ENCODE peak calls at places on chromosomes 5 and 9, in five cellular contexts. A is esophagus squamous epithelium, R is prostate gland, M is tibial artery, Z is dorsolateral prefrontal cortex. V is an unnamed sample. For H3K27me3, the result is how much of the 10 kb centered on the place peaks cover.

GRCh38 chr9:4090491-4090890 is 209.4 kb downstream of the GLIS3 start:
- DNase-seq in Z (no peak), R (no peak), A (no peak), M (no peak), V (no peak)

GRCh38 chr9:35649431-35650340 is 1.0 kb downstream of the SIT1 start:
- DNase-seq in A (no peak), Z (no peak), R (no peak), M (peak), V (peak)

GRCh38 chr5:98095072-98095471 is 678.4 kb upstream of the RGMB start:
- DNase-seq in A (no peak), M (no peak), Z (no peak), R (no peak), V (no peak)

GRCh38 chr5:176921669-176922196 is 22.6 kb upstream of the HK3 start:
- DNase-seq in R (no peak), A (no peak), M (no peak), Z (no peak), V (no peak)

GRCh38 chr5:31614147-31615030 is 24.5 kb upstream of the PDZD2 start:
- DNase-seq in Z (no peak), R (peak), A (no peak), M (no peak), V (no peak)

GRCh38 chr9:115109486-115109885 is 8.5 kb downstream of the TNC start:
- DNase-seq in Z (no peak), R (no peak), A (no peak), M (no peak), V (no peak)

GRCh38 chr9:123338710-123339665 is 17.0 kb upstream of the CRB2 start:
- DNase-seq in R (no peak), Z (no peak), M (no peak), A (no peak), V (no peak)

GRCh38 chr9:83538172-83538889 is at the start of gene FRMD3:
- DNase-seq in R (peak), A (no peak), M (peak), Z (peak), V (no peak)

GRCh38 chr9:21465859-21466518 is 16.1 kb downstream of the IFNE start:
- DNase-seq in A (no peak), M (no peak), R (peak), Z (no peak), V (no peak)

GRCh38 chr5:141084487-141084989 is 9.9 kb upstream of the PCDHB2 start:
- DNase-seq in M (peak), A (no peak), Z (peak), R (no peak), V (no peak)

GRCh38 chr9:9645006-9645405 is 967.8 kb downstream of the PTPRD start:
- DNase-seq in A (no peak), M (no peak), R (no peak), Z (no peak), V (no peak)

GRCh38 chr9:4034404-4034803 is 265.5 kb downstream of the GLIS3 start:
- DNase-seq in A (no peak), Z (no peak), M (no peak), R (no peak), V (no peak)

DNA sequence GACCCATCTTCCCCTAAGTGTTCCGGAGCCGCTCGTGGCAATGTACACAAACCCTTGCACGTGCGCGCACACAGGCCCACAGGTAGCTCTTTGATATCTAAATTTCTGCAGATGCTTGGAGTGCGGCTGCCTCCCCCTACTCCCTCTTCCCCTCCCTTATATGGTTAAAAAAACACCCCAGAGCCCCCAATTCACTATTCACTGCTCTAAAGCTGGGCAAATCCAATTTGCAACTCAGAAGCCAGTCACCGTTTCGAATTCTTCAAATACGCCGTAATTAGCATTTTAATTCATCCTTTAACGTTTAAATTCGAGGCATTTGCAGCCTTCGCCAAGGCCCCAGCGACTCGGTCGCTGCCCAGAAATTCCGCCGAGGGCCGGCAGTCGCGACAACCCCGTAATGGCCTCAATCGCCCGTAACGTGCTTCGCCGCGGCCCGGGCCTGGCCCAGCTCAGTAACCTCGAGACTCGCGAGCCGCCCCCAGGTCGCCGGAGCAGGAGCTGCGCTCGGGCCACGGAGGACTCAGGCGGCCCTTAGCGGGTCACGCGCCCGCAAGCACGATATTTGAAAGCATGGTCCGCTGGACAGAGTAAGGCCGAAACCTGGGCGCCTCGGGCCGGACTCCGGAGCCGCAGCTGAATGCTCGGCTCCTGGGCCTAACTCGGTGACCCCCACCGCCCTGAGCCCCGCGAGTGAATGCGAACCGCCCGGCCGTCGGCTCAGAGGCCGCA is 1.3 kb downstream of the IRX2 start:
- DNase-seq in Z (no peak), A (no peak), R (no peak), M (no peak), V (no peak)
- H3K27me3 ChIP-seq in Z (half or more), A (half or more), R (under half), M (half or more), V (under half)

GRCh38 chr5:112647428-112647827 is 90.3 kb upstream of the APC start:
- DNase-seq in M (no peak), R (no peak), Z (no peak), A (no peak), V (no peak)

GRCh38 chr5:112649882-112650281 is 87.8 kb upstream of the APC start:
- DNase-seq in M (no peak), R (no peak), Z (no peak), A (no peak), V (no peak)

GRCh38 chr5:112643339-112643971 is 94.2 kb upstream of the APC start:
- DNase-seq in Z (no peak), R (no peak), A (no peak), M (no peak), V (no peak)

GRCh38 chr5:112646139-112646941 is 91.3 kb upstream of the APC start:
- DNase-seq in R (no peak), Z (no peak), M (no peak), A (no peak), V (no peak)

GRCh38 chr5:112648264-112648663 is 89.4 kb upstream of the APC start:
- DNase-seq in Z (no peak), A (no peak), R (no peak), M (no peak), V (no peak)
- H3K27ac ChIP-seq in Z (no peak), A (no peak), R (no peak), M (no peak), V (no peak)

GRCh38 chr9:137579259-137579604 is 507 bp upstream of the DPH7 start:
- DNase-seq in R (no peak), Z (no peak), A (no peak), M (no peak), V (no peak)
- H3K4me3 ChIP-seq in R (peak), Z (peak), A (peak), M (peak), V (peak)

GRCh38 chr5:135693371-135693955 is 114.7 kb upstream of the CXCL14 start:
- DNase-seq in R (no peak), A (no peak), M (no peak), Z (no peak), V (peak)

GRCh38 chr5:135694016-135694415 is 115.2 kb upstream of the CXCL14 start:
- DNase-seq in Z (no peak), M (no peak), R (no peak), A (no peak), V (peak)

GRCh38 chr5:135695656-135696055 is 116.9 kb upstream of the CXCL14 start:
- DNase-seq in M (no peak), R (no peak), A (no peak), Z (no peak), V (peak)

GRCh38 chr5:135696317-135696716 is 117.5 kb upstream of the CXCL14 start:
- DNase-seq in R (no peak), M (no peak), Z (no peak), A (no peak), V (no peak)

DNA sequence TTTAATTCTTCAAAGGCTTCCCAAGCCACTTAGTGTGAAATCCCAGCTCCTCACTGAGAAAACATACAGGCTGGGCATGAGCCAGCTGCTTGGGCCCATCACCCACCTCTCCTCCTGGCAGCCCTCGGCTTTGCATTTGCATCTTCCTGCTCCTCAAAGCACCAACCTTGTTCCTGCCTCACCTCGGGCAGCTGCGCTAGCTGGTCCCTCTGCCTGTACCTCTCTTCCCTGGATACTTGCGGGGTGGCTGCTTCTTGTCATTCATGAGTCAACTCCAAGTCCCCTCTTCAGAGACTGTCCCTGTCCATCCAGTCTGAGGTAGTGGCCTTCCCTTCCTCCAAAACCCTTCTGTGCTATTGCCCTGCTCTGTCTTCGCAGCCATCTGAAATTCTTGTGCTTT is 116.1 kb upstream of the CXCL14 start:
- DNase-seq in Z (no peak), R (no peak), A (no peak), M (no peak), V (peak)
- H3K27me3 ChIP-seq in Z (under half), R (under half), A (under half), M (under half), V (under half)

GRCh38 chr5:167361841-167362240 is 929.6 kb upstream of the WWC1 start:
- DNase-seq in Z (no peak), M (no peak), A (no peak), R (no peak), V (no peak)

GRCh38 chr5:167363065-167363464 is 928.4 kb upstream of the WWC1 start:
- DNase-seq in A (no peak), R (no peak), Z (no peak), M (no peak), V (no peak)

GRCh38 chr5:167355370-167355769 is 936.1 kb upstream of the WWC1 start:
- DNase-seq in M (no peak), Z (no peak), A (no peak), R (no peak), V (no peak)

GRCh38 chr5:167356374-167356773 is 935.1 kb upstream of the WWC1 start:
- DNase-seq in M (no peak), Z (no peak), R (no peak), A (no peak), V (no peak)

GRCh38 chr5:167358868-167359492 is 932.5 kb upstream of the WWC1 start:
- DNase-seq in Z (no peak), M (no peak), A (no peak), R (no peak), V (no peak)
- H3K27ac ChIP-seq in Z (no peak), M (no peak), A (no peak), R (no peak), V (no peak)

GRCh38 chr9:98851730-98852462 is 44.4 kb downstream of the GALNT12 start:
- DNase-seq in R (no peak), M (no peak), Z (no peak), A (no peak), V (no peak)

GRCh38 chr9:98850851-98851729 is 43.6 kb downstream of the GALNT12 start:
- DNase-seq in A (no peak), R (no peak), Z (no peak), M (no peak), V (no peak)

GRCh38 chr9:98846879-98847278 is 39.4 kb downstream of the GALNT12 start:
- DNase-seq in M (no peak), Z (no peak), R (no peak), A (no peak), V (no peak)

GRCh38 chr9:98846081-98846480 is 38.6 kb downstream of the GALNT12 start:
- DNase-seq in A (no peak), Z (no peak), R (no peak), M (no peak), V (no peak)

DNA sequence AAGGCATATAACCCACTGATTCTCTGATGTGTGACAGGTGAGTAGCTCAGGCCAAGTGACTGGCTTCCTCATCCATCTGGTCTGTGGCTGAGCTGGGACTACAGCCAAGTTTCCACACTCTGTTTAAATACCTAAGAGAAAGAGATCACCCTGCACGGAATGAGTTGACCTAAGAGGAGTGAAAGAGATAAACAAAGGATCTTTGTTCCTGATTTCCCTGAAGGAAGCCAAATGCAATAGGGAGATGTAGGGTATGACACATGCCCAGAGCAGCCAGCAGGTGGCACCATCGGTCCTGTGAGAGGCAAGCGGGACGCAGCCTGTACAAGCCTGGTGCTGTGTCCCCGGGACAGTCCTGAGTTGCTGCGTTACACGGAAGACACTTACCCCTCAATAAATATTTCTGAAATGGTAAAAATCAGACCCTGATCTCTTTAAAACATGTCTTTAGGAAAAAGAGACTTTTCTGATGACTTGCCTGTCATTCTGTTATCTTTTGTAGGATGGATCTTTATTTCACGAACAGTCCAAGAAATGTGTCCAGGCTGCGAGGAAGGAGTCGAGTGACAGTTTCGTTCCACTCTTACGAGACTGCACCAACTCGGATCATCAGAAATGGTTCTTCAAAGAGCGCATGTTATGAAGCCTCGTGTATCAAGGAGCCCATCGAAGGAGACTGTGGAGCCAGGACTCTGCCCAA is 41.1 kb downstream of the GALNT12 start:
- DNase-seq in A (peak), Z (peak), M (peak), R (peak), V (no peak)
- H3K4me3 ChIP-seq in A (no peak), Z (peak), M (peak), R (no peak), V (peak)

DNA sequence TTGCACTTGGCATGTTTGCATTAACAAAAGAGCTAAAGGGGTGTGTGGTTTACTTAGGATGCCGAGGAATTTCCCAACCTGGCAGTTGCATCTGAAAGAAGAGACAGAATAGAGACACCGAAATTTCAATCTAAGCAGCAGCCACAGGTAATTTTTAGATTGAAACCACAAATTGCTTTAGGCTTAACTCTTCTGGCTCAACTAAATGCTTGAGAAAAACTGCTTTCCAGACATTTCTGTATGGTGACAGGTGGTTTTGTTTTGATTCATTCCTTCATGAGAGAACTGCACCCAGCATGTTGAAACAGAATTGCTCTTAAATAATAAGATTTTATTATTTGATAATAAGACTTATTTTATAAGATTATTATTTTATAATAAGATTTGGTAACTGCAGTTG is 21.5 kb downstream of the SECISBP2 start:
- DNase-seq in M (no peak), A (no peak), Z (no peak), R (no peak), V (no peak)
- H3K27me3 ChIP-seq in M (under half), A (under half), Z (under half), R (under half), V (under half)

GRCh38 chr9:132879443-132880310 is 979 bp downstream of the SPACA9 start:
- DNase-seq in Z (no peak), A (no peak), R (no peak), M (no peak), V (no peak)
- H3K27ac ChIP-seq in Z (peak), A (peak), R (peak), M (peak), V (peak)

GRCh38 chr5:163509288-163510040 is 4.0 kb downstream of the MAT2B start:
- DNase-seq in Z (no peak), M (no peak), A (no peak), R (peak), V (no peak)
- H3K4me3 ChIP-seq in Z (peak), M (peak), A (no peak), R (peak), V (peak)